ENCODE peak calls at places on chromosomes 4 and X, in five cellular contexts. I is amniotic stem cell, L is T-cell, J is Right ventricle myocardium superior, T is Daoy. W is an unnamed sample.

GRCh38 chrX:667360-667759 is 36.8 kb downstream of the SHOX start:
- DNase-seq in I (no peak), L (no peak), J (no peak), T (no peak), W (no peak)

GRCh38 chrX:39725114-39725513 is 372.6 kb downstream of the BCOR start:
- DNase-seq in I (no peak), L (no peak), J (no peak), T (no peak), W (no peak)

GRCh38 chr4:128907966-128908365 is 98.5 kb downstream of the JADE1 start:
- DNase-seq in I (no peak), L (no peak), J (no peak), T (no peak), W (no peak)

GRCh38 chr4:1044469-1045192 is 33.2 kb downstream of the FGFRL1 start:
- DNase-seq in I (no peak), L (no peak), J (no peak), T (peak), W (no peak)

GRCh38 chrX:154980330-154981115 is 42.0 kb downstream of the F8 start:
- DNase-seq in I (peak), L (peak), J (peak), T (peak), W (peak)

GRCh38 chrX:107628662-107629532 is 587 bp downstream of the PRPS1 start:
- DNase-seq in I (peak), L (peak), J (peak), T (peak), W (peak)

GRCh38 chr4:24750106-24750505 is 45.3 kb upstream of the SOD3 start:
- DNase-seq in I (no peak), L (no peak), J (no peak), T (no peak), W (no peak)

GRCh38 chr4:87502580-87503238 is 26.5 kb downstream of the SPARCL1 start:
- DNase-seq in I (no peak), L (no peak), J (no peak), T (peak), W (no peak)

GRCh38 chr4:153612878-153613277 is 71.2 kb upstream of the TLR2 start:
- DNase-seq in I (no peak), L (no peak), J (no peak), T (no peak), W (no peak)

GRCh38 chr4:76704133-76704881 is 193.6 kb downstream of the SOWAHB start:
- DNase-seq in I (peak), L (no peak), J (no peak), T (peak), W (no peak)

GRCh38 chr4:168259096-168259495 is 59.5 kb downstream of the DDX60 start:
- DNase-seq in I (no peak), L (no peak), J (no peak), T (no peak), W (no peak)